ENCODE peak calls at places on chromosomes 7 and 10, in six cellular contexts. One of them, this sample, is unnamed.

GRCh38 chr7:156892086-156892800 is 740 bp downstream of the LMBR1 start:
- DNase-seq in small intestine: peak
- DNase-seq in HCT116: no peak
- DNase-seq in heart left ventricle: peak
- DNase-seq in iPS DF 6.9: no peak
- DNase-seq in AG04450: no peak
- DNase-seq in this sample: no peak

GRCh38 chr10:102367441-102367840 is 28.1 kb upstream of the NFKB2 start:
- DNase-seq in small intestine: no peak
- DNase-seq in HCT116: no peak
- DNase-seq in heart left ventricle: no peak
- DNase-seq in iPS DF 6.9: no peak
- DNase-seq in AG04450: no peak
- DNase-seq in this sample: no peak

GRCh38 chr7:70072220-70072619 is 473.9 kb downstream of the AUTS2 start:
- DNase-seq in small intestine: peak
- DNase-seq in HCT116: no peak
- DNase-seq in heart left ventricle: no peak
- DNase-seq in iPS DF 6.9: no peak
- DNase-seq in AG04450: no peak
- DNase-seq in this sample: peak

GRCh38 chr7:29920491-29920890 is 69.1 kb downstream of the SCRN1 start:
- DNase-seq in small intestine: no peak
- DNase-seq in HCT116: no peak
- DNase-seq in heart left ventricle: no peak
- DNase-seq in iPS DF 6.9: no peak
- DNase-seq in AG04450: no peak
- DNase-seq in this sample: no peak

GRCh38 chr10:1120761-1121160 is 64.6 kb downstream of the WDR37 start:
- DNase-seq in small intestine: no peak
- DNase-seq in HCT116: no peak
- DNase-seq in heart left ventricle: no peak
- DNase-seq in iPS DF 6.9: no peak
- DNase-seq in AG04450: no peak
- DNase-seq in this sample: no peak

GRCh38 chr7:95536656-95537311 is 51.0 kb downstream of the ASB4 start:
- DNase-seq in small intestine: peak
- DNase-seq in HCT116: no peak
- DNase-seq in heart left ventricle: no peak
- DNase-seq in iPS DF 6.9: no peak
- DNase-seq in AG04450: no peak
- DNase-seq in this sample: no peak

GRCh38 chr7:99579956-99580777 is 17.9 kb upstream of the TMEM225B start:
- DNase-seq in small intestine: peak
- DNase-seq in HCT116: no peak
- DNase-seq in heart left ventricle: peak
- DNase-seq in iPS DF 6.9: peak
- DNase-seq in AG04450: no peak
- DNase-seq in this sample: no peak

GRCh38 chr7:155529346-155529745 is 17.0 kb downstream of the CNPY1 start:
- DNase-seq in small intestine: no peak
- DNase-seq in HCT116: no peak
- DNase-seq in heart left ventricle: no peak
- DNase-seq in iPS DF 6.9: no peak
- DNase-seq in AG04450: no peak
- DNase-seq in this sample: no peak

GRCh38 chr7:44624306-44624705 is 17.9 kb downstream of the OGDH start:
- DNase-seq in small intestine: no peak
- DNase-seq in HCT116: no peak
- DNase-seq in heart left ventricle: no peak
- DNase-seq in iPS DF 6.9: no peak
- DNase-seq in AG04450: no peak
- DNase-seq in this sample: no peak

GRCh38 chr10:124092270-124093075 is 925 bp downstream of the CHST15 start:
- DNase-seq in small intestine: no peak
- DNase-seq in HCT116: no peak
- DNase-seq in heart left ventricle: peak
- DNase-seq in iPS DF 6.9: no peak
- DNase-seq in AG04450: no peak
- DNase-seq in this sample: no peak

GRCh38 chr10:124088944-124089343 is 4.5 kb downstream of the CHST15 start:
- DNase-seq in small intestine: no peak
- DNase-seq in HCT116: no peak
- DNase-seq in heart left ventricle: no peak
- DNase-seq in iPS DF 6.9: no peak
- DNase-seq in AG04450: no peak
- DNase-seq in this sample: no peak

GRCh38 chr10:124091646-124092269 is 1.6 kb downstream of the CHST15 start:
- DNase-seq in small intestine: no peak
- DNase-seq in HCT116: no peak
- DNase-seq in heart left ventricle: peak
- DNase-seq in iPS DF 6.9: no peak
- DNase-seq in AG04450: no peak
- DNase-seq in this sample: no peak

GRCh38 chr10:124089859-124090258 is 3.5 kb downstream of the CHST15 start:
- DNase-seq in small intestine: no peak
- DNase-seq in HCT116: no peak
- DNase-seq in heart left ventricle: no peak
- DNase-seq in iPS DF 6.9: no peak
- DNase-seq in AG04450: no peak
- DNase-seq in this sample: no peak

GRCh38 chr10:124090630-124091209 is 2.7 kb downstream of the CHST15 start:
- DNase-seq in small intestine: no peak
- DNase-seq in HCT116: no peak
- DNase-seq in heart left ventricle: no peak
- DNase-seq in iPS DF 6.9: no peak
- DNase-seq in AG04450: no peak
- DNase-seq in this sample: no peak
- H3K4me3 ChIP-seq in small intestine: no peak
- H3K4me3 ChIP-seq in HCT116: no peak
- H3K4me3 ChIP-seq in heart left ventricle: no peak
- H3K4me3 ChIP-seq in iPS DF 6.9: no peak
- H3K4me3 ChIP-seq in AG04450: no peak
- H3K4me3 ChIP-seq in this sample: no peak

GRCh38 chr7:150569245-150569644 is 2.1 kb downstream of the GIMAP4 start:
- DNase-seq in small intestine: no peak
- DNase-seq in HCT116: no peak
- DNase-seq in heart left ventricle: no peak
- DNase-seq in iPS DF 6.9: no peak
- DNase-seq in AG04450: no peak
- DNase-seq in this sample: no peak
- H3K4me3 ChIP-seq in small intestine: no peak
- H3K4me3 ChIP-seq in HCT116: no peak
- H3K4me3 ChIP-seq in heart left ventricle: peak
- H3K4me3 ChIP-seq in iPS DF 6.9: no peak
- H3K4me3 ChIP-seq in AG04450: no peak
- H3K4me3 ChIP-seq in this sample: no peak

DNA sequence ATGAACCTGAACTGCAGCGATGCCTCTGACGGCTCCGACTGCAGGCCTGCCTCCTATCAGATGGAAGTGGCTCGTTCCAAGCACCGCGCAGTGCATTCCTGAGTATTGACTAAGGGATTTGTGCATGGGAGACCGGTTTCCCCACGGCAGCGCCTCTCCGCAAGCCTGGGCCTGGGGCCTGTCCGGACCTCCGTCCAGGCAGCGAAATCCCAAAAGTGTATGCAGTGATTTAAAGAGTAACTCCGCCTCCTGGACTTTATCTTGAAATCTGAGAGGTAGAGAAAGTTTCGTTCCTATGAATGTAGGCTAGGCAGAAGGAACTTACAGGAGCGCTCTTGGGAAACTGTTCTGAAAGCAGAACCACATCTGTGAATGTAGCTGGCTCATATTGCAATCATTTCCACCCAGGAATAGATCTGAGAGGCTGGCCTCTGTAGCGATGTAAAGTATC is 106.2 kb upstream of the CELF2 start:
- DNase-seq in small intestine: peak
- DNase-seq in HCT116: no peak
- DNase-seq in heart left ventricle: peak
- DNase-seq in iPS DF 6.9: no peak
- DNase-seq in AG04450: peak
- DNase-seq in this sample: peak
- H3K4me3 ChIP-seq in small intestine: no peak
- H3K4me3 ChIP-seq in HCT116: no peak
- H3K4me3 ChIP-seq in heart left ventricle: no peak
- H3K4me3 ChIP-seq in iPS DF 6.9: no peak
- H3K4me3 ChIP-seq in AG04450: peak
- H3K4me3 ChIP-seq in this sample: peak

DNA sequence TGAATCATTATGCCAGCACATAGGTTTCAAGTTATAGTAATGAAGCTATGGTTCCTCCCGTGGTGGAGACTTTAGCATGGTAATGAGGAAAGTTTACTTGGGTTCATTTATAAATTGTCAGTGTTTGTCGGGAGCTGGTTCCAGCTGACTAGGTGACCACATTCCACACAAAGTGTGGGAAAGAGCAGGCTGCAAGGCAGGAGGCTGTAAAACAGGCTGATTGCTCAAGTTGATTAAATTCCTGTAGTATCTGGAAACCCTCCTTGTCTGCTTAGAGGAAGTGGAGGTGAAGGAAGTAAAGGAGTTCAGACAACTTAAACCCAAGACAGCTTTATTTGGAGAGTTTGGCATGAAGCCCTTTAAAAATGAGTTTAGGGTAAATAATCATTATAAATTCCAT is 78.8 kb downstream of the SRI start:
- DNase-seq in small intestine: peak
- DNase-seq in HCT116: no peak
- DNase-seq in heart left ventricle: no peak
- DNase-seq in iPS DF 6.9: no peak
- DNase-seq in AG04450: no peak
- DNase-seq in this sample: no peak
- H3K4me3 ChIP-seq in small intestine: no peak
- H3K4me3 ChIP-seq in HCT116: no peak
- H3K4me3 ChIP-seq in heart left ventricle: no peak
- H3K4me3 ChIP-seq in iPS DF 6.9: no peak
- H3K4me3 ChIP-seq in AG04450: no peak
- H3K4me3 ChIP-seq in this sample: no peak

GRCh38 chr7:121041516-121042148 is 53.1 kb downstream of the CPED1 start:
- DNase-seq in small intestine: no peak
- DNase-seq in HCT116: no peak
- DNase-seq in heart left ventricle: no peak
- DNase-seq in iPS DF 6.9: no peak
- DNase-seq in AG04450: no peak
- DNase-seq in this sample: no peak
- H3K4me3 ChIP-seq in small intestine: no peak
- H3K4me3 ChIP-seq in HCT116: no peak
- H3K4me3 ChIP-seq in heart left ventricle: no peak
- H3K4me3 ChIP-seq in iPS DF 6.9: no peak
- H3K4me3 ChIP-seq in AG04450: no peak
- H3K4me3 ChIP-seq in this sample: no peak

GRCh38 chr10:11532329-11532728 is 79.1 kb downstream of the USP6NL start:
- DNase-seq in small intestine: no peak
- DNase-seq in HCT116: no peak
- DNase-seq in heart left ventricle: no peak
- DNase-seq in iPS DF 6.9: no peak
- DNase-seq in AG04450: no peak
- DNase-seq in this sample: no peak
- H3K4me3 ChIP-seq in small intestine: no peak
- H3K4me3 ChIP-seq in HCT116: no peak
- H3K4me3 ChIP-seq in heart left ventricle: no peak
- H3K4me3 ChIP-seq in iPS DF 6.9: no peak
- H3K4me3 ChIP-seq in AG04450: no peak
- H3K4me3 ChIP-seq in this sample: no peak

DNA sequence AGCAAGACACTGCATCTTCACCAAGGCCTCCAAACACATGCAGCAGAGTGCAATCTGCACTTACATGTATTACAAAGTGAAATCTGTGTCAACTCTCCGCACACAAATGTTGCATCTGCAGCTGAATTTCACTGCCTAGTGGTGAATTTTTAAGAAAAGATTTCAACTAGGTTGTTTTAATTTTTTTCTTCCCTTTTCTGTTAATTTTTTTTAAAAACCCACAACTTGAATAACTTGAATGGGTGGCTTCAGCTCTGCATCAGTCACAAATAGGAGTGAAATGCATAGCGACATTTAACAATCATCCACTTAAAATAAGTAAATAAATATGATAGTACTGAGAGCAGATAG is 5.9 kb downstream of the HOXA13 start:
- DNase-seq in small intestine: no peak
- DNase-seq in HCT116: no peak
- DNase-seq in heart left ventricle: no peak
- DNase-seq in iPS DF 6.9: no peak
- DNase-seq in AG04450: no peak
- DNase-seq in this sample: no peak
- H3K4me3 ChIP-seq in small intestine: no peak
- H3K4me3 ChIP-seq in HCT116: no peak
- H3K4me3 ChIP-seq in heart left ventricle: peak
- H3K4me3 ChIP-seq in iPS DF 6.9: no peak
- H3K4me3 ChIP-seq in AG04450: no peak
- H3K4me3 ChIP-seq in this sample: no peak

This sample was measured in skeletal muscle cell.